ENCODE peak calls at places on chromosomes 11 and 22, in seven cellular contexts. One of them, this sample, is unnamed.

GRCh38 chr11:58621586-58622262 is 741 bp upstream of the CNTF start:
- DNase-seq in esophagus squamous epithelium: no peak
- DNase-seq in brain microvascular endothelial cell: no peak
- DNase-seq in right cardiac atrium: no peak
- DNase-seq in mesendoderm: no peak
- DNase-seq in substantia nigra: no peak
- DNase-seq in adrenal gland: no peak
- DNase-seq in this sample: no peak

GRCh38 chr22:22573047-22573889 is 14.2 kb upstream of the PRAME start:
- DNase-seq in esophagus squamous epithelium: no peak
- DNase-seq in brain microvascular endothelial cell: no peak
- DNase-seq in right cardiac atrium: no peak
- DNase-seq in mesendoderm: peak
- DNase-seq in substantia nigra: no peak
- DNase-seq in adrenal gland: no peak
- DNase-seq in this sample: no peak

GRCh38 chr11:31645747-31646146 is 136.2 kb downstream of the ELP4 start:
- DNase-seq in esophagus squamous epithelium: no peak
- DNase-seq in brain microvascular endothelial cell: peak
- DNase-seq in right cardiac atrium: no peak
- DNase-seq in mesendoderm: no peak
- DNase-seq in substantia nigra: no peak
- DNase-seq in adrenal gland: peak
- DNase-seq in this sample: peak

GRCh38 chr11:75303544-75304224 is 47.8 kb downstream of the ARRB1 start:
- DNase-seq in esophagus squamous epithelium: no peak
- DNase-seq in brain microvascular endothelial cell: no peak
- DNase-seq in right cardiac atrium: peak
- DNase-seq in mesendoderm: no peak
- DNase-seq in substantia nigra: peak
- DNase-seq in adrenal gland: no peak
- DNase-seq in this sample: no peak

GRCh38 chr11:113806403-113806802 is 26.8 kb downstream of the CLDN25 start:
- DNase-seq in esophagus squamous epithelium: no peak
- DNase-seq in brain microvascular endothelial cell: peak
- DNase-seq in right cardiac atrium: no peak
- DNase-seq in mesendoderm: peak
- DNase-seq in substantia nigra: no peak
- DNase-seq in adrenal gland: no peak
- DNase-seq in this sample: no peak

GRCh38 chr22:23216331-23217170 is 36.2 kb downstream of the BCR start:
- DNase-seq in esophagus squamous epithelium: no peak
- DNase-seq in brain microvascular endothelial cell: no peak
- DNase-seq in right cardiac atrium: no peak
- DNase-seq in mesendoderm: no peak
- DNase-seq in substantia nigra: no peak
- DNase-seq in adrenal gland: no peak
- DNase-seq in this sample: no peak

GRCh38 chr11:30585067-30585891 is 874 bp downstream of the MPPED2 start:
- DNase-seq in esophagus squamous epithelium: no peak
- DNase-seq in brain microvascular endothelial cell: no peak
- DNase-seq in right cardiac atrium: peak
- DNase-seq in mesendoderm: peak
- DNase-seq in substantia nigra: peak
- DNase-seq in adrenal gland: peak
- DNase-seq in this sample: no peak

GRCh38 chr22:35552186-35552842 is 11.7 kb downstream of the RASD2 start:
- DNase-seq in esophagus squamous epithelium: no peak
- DNase-seq in brain microvascular endothelial cell: no peak
- DNase-seq in right cardiac atrium: no peak
- DNase-seq in mesendoderm: peak
- DNase-seq in substantia nigra: no peak
- DNase-seq in adrenal gland: no peak
- DNase-seq in this sample: no peak

GRCh38 chr11:37689951-37690350 is 1091.9 kb upstream of the RAG2 start:
- DNase-seq in esophagus squamous epithelium: no peak
- DNase-seq in brain microvascular endothelial cell: no peak
- DNase-seq in right cardiac atrium: no peak
- DNase-seq in mesendoderm: no peak
- DNase-seq in substantia nigra: no peak
- DNase-seq in adrenal gland: no peak
- DNase-seq in this sample: no peak

DNA sequence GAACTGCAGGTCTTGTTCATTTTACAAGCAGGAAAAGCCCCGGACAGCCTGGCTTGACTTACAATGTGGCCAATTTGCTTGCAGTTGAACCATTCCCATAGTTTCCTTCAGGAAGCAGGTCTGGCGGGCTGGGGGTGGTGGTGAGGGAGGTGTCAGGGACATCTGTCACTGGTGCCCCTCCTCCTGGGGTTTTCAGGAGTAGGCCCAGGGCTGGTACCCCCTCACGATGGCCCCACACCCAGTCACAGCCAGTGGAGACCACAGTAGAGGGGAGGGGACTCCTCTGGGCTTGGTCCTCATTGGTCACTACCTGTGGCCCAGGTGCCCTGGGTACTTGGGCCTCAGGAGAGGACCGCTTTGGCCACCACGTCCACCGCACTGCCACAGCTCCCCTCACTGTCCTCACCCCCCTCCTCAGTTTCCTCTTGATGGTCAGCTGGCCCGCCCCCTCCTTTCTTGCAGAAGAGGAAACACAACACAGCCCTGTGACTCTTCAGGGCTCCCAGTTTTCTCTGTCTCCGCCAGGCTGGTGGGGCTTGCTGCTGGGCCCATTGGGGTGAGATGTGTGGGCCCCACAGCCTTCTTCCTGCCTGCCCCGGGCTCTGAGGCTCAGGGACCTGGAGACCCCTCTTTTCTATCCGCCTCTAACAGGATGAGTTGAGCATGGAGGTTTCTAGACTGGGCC is 39.8 kb upstream of the SHISAL1 start:
- DNase-seq in esophagus squamous epithelium: no peak
- DNase-seq in brain microvascular endothelial cell: no peak
- DNase-seq in right cardiac atrium: peak
- DNase-seq in mesendoderm: no peak
- DNase-seq in substantia nigra: no peak
- DNase-seq in adrenal gland: no peak
- DNase-seq in this sample: no peak
- H3K27ac ChIP-seq in esophagus squamous epithelium: no peak
- H3K27ac ChIP-seq in brain microvascular endothelial cell: no peak
- H3K27ac ChIP-seq in right cardiac atrium: no peak
- H3K27ac ChIP-seq in mesendoderm: no peak
- H3K27ac ChIP-seq in substantia nigra: no peak
- H3K27ac ChIP-seq in adrenal gland: no peak
- H3K27ac ChIP-seq in this sample: no peak

DNA sequence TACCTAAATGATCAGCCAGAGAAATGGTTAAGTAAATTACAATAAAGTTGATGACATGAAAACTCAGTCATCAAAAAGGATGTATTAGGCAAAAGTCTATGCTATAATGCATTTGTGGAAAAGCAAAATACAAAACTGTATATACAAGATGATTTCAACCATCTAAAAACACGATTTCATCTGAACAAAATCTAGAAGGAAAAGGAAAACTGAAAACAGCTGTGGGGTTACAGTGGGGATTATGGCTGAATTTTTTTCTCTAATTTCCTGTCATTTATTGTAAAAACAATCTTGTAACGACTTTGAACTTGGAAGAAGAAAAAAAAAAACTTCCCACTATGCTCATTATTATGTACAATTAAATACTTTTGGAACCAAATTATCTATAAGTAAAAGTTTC is 30.3 kb downstream of the CHEK2 start:
- DNase-seq in esophagus squamous epithelium: no peak
- DNase-seq in brain microvascular endothelial cell: no peak
- DNase-seq in right cardiac atrium: no peak
- DNase-seq in mesendoderm: no peak
- DNase-seq in substantia nigra: no peak
- DNase-seq in adrenal gland: no peak
- DNase-seq in this sample: no peak
- H3K27ac ChIP-seq in esophagus squamous epithelium: peak
- H3K27ac ChIP-seq in brain microvascular endothelial cell: peak
- H3K27ac ChIP-seq in right cardiac atrium: no peak
- H3K27ac ChIP-seq in mesendoderm: no peak
- H3K27ac ChIP-seq in substantia nigra: no peak
- H3K27ac ChIP-seq in adrenal gland: peak
- H3K27ac ChIP-seq in this sample: peak

GRCh38 chr11:45159781-45160365 is 13.4 kb downstream of the PRDM11 start:
- DNase-seq in esophagus squamous epithelium: no peak
- DNase-seq in brain microvascular endothelial cell: no peak
- DNase-seq in right cardiac atrium: no peak
- DNase-seq in mesendoderm: no peak
- DNase-seq in substantia nigra: no peak
- DNase-seq in adrenal gland: no peak
- DNase-seq in this sample: no peak
- H3K27ac ChIP-seq in esophagus squamous epithelium: peak
- H3K27ac ChIP-seq in brain microvascular endothelial cell: no peak
- H3K27ac ChIP-seq in right cardiac atrium: no peak
- H3K27ac ChIP-seq in mesendoderm: no peak
- H3K27ac ChIP-seq in substantia nigra: no peak
- H3K27ac ChIP-seq in adrenal gland: peak
- H3K27ac ChIP-seq in this sample: no peak

DNA sequence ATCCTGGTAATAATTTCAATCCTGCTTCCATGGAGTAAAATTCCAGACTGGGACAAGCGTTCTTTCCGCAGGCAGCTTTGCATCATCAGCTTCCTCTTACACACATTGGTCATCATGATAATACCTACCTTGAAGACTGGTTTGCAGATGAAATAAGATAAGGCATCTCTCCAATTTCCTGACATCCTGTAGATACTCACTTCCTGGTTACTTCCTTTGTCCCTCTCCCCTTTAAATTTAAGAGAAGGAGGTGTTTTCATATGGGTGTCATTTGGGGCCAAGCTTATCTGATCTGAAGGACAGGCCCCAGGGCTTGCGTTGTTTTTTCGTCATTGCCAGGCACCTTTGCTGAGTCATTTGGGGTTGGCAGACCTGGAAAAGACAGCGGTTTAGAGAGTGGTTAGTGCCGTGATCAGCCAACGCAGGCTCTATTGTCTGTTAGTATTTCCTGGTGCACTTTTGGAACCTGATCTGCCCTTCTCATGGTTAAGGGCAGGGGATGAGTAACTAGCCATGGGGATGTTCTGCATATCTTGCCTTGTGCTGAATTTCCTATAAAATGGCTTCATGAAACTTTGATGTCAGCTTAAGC is 24.1 kb downstream of the GRAMD1B start:
- DNase-seq in esophagus squamous epithelium: no peak
- DNase-seq in brain microvascular endothelial cell: peak
- DNase-seq in right cardiac atrium: no peak
- DNase-seq in mesendoderm: peak
- DNase-seq in substantia nigra: no peak
- DNase-seq in adrenal gland: peak
- DNase-seq in this sample: peak
- H3K27ac ChIP-seq in esophagus squamous epithelium: no peak
- H3K27ac ChIP-seq in brain microvascular endothelial cell: no peak
- H3K27ac ChIP-seq in right cardiac atrium: no peak
- H3K27ac ChIP-seq in mesendoderm: peak
- H3K27ac ChIP-seq in substantia nigra: no peak
- H3K27ac ChIP-seq in adrenal gland: peak
- H3K27ac ChIP-seq in this sample: peak

GRCh38 chr11:112016088-112016764 is 9.0 kb upstream of the DLAT start:
- DNase-seq in esophagus squamous epithelium: no peak
- DNase-seq in brain microvascular endothelial cell: peak
- DNase-seq in right cardiac atrium: peak
- DNase-seq in mesendoderm: no peak
- DNase-seq in substantia nigra: no peak
- DNase-seq in adrenal gland: no peak
- DNase-seq in this sample: no peak
- H3K27ac ChIP-seq in esophagus squamous epithelium: peak
- H3K27ac ChIP-seq in brain microvascular endothelial cell: no peak
- H3K27ac ChIP-seq in right cardiac atrium: peak
- H3K27ac ChIP-seq in mesendoderm: no peak
- H3K27ac ChIP-seq in substantia nigra: no peak
- H3K27ac ChIP-seq in adrenal gland: peak
- H3K27ac ChIP-seq in this sample: no peak

GRCh38 chr11:120120805-120121335 is 17.0 kb downstream of the TRIM29 start:
- DNase-seq in esophagus squamous epithelium: no peak
- DNase-seq in brain microvascular endothelial cell: no peak
- DNase-seq in right cardiac atrium: no peak
- DNase-seq in mesendoderm: no peak
- DNase-seq in substantia nigra: no peak
- DNase-seq in adrenal gland: no peak
- DNase-seq in this sample: no peak

GRCh38 chr11:120122921-120123683 is 14.8 kb downstream of the TRIM29 start:
- DNase-seq in esophagus squamous epithelium: no peak
- DNase-seq in brain microvascular endothelial cell: no peak
- DNase-seq in right cardiac atrium: no peak
- DNase-seq in mesendoderm: no peak
- DNase-seq in substantia nigra: no peak
- DNase-seq in adrenal gland: no peak
- DNase-seq in this sample: no peak

GRCh38 chr11:120119121-120119520 is 18.8 kb downstream of the TRIM29 start:
- DNase-seq in esophagus squamous epithelium: no peak
- DNase-seq in brain microvascular endothelial cell: no peak
- DNase-seq in right cardiac atrium: no peak
- DNase-seq in mesendoderm: no peak
- DNase-seq in substantia nigra: no peak
- DNase-seq in adrenal gland: no peak
- DNase-seq in this sample: no peak

GRCh38 chr11:120121914-120122473 is 15.9 kb downstream of the TRIM29 start:
- DNase-seq in esophagus squamous epithelium: no peak
- DNase-seq in brain microvascular endothelial cell: no peak
- DNase-seq in right cardiac atrium: no peak
- DNase-seq in mesendoderm: peak
- DNase-seq in substantia nigra: no peak
- DNase-seq in adrenal gland: no peak
- DNase-seq in this sample: peak

GRCh38 chr11:120121336-120121735 is 16.6 kb downstream of the TRIM29 start:
- DNase-seq in esophagus squamous epithelium: no peak
- DNase-seq in brain microvascular endothelial cell: no peak
- DNase-seq in right cardiac atrium: no peak
- DNase-seq in mesendoderm: peak
- DNase-seq in substantia nigra: no peak
- DNase-seq in adrenal gland: no peak
- DNase-seq in this sample: peak
- H3K27ac ChIP-seq in esophagus squamous epithelium: peak
- H3K27ac ChIP-seq in brain microvascular endothelial cell: no peak
- H3K27ac ChIP-seq in right cardiac atrium: no peak
- H3K27ac ChIP-seq in mesendoderm: no peak
- H3K27ac ChIP-seq in substantia nigra: no peak
- H3K27ac ChIP-seq in adrenal gland: no peak
- H3K27ac ChIP-seq in this sample: peak